ENCODE peak calls at places on chromosome 12, in nine cellular contexts. D is MCF 10A, I is psoas muscle, G is AG09309, W is choroid plexus epithelial cell, L is hepatocyte, Z is body of pancreas, A is astrocyte of the spinal cord, Y is RWPE1. T is an unnamed sample.
A peak's percentile ranks its signal among the peaks of the same experiment; 100 is the strongest.

GRCh38 chr12:18454330-18454729 is 193.0 kb downstream of the PIK3C2G start:
- DNase-seq in D (no peak), I (no peak), G (no peak), W (peak; percentile 12), L (no peak), Z (no peak), A (no peak), Y (no peak), T (no peak)

GRCh38 chr12:110741795-110742717 is 635 bp downstream of the PPP1CC start:
- DNase-seq in D (peak; percentile 34), I (peak; percentile 71), G (no peak), W (peak; percentile 55), L (peak; percentile 64), Z (no peak), A (peak; percentile 38), Y (peak; percentile 32), T (no peak)

GRCh38 chr12:52876371-52876770 is 27.6 kb upstream of the KRT78 start:
- DNase-seq in D (peak; percentile 93), I (no peak), G (no peak), W (no peak), L (no peak), Z (peak; percentile 92), A (no peak), Y (peak; percentile 77), T (no peak)

GRCh38 chr12:95385646-95386045 is 88.3 kb upstream of the METAP2 start:
- DNase-seq in D (peak; percentile 37), I (no peak), G (peak; percentile 18), W (peak; percentile 68), L (no peak), Z (no peak), A (no peak), Y (no peak), T (no peak)

GRCh38 chr12:90037740-90038139 is 329.1 kb upstream of the ATP2B1 start:
- DNase-seq in D (no peak), I (no peak), G (no peak), W (peak; percentile 34), L (no peak), Z (no peak), A (no peak), Y (no peak), T (no peak)

GRCh38 chr12:10179871-10180270 is 1.0 kb downstream of the TMEM52B start:
- DNase-seq in D (no peak), I (no peak), G (no peak), W (no peak), L (no peak), Z (no peak), A (no peak), Y (no peak), T (no peak)

GRCh38 chr12:68896881-68897540 is 36.0 kb downstream of the CPM start:
- DNase-seq in D (no peak), I (no peak), G (no peak), W (peak; percentile 55), L (no peak), Z (no peak), A (no peak), Y (no peak), T (no peak)

GRCh38 chr12:1885082-1885596 is 33.3 kb downstream of the CACNA2D4 start:
- DNase-seq in D (no peak), I (no peak), G (no peak), W (no peak), L (no peak), Z (no peak), A (no peak), Y (no peak), T (no peak)

GRCh38 chr12:53061404-53062010 is 11.6 kb downstream of the TNS2 start:
- DNase-seq in D (peak; percentile 69), I (peak; percentile 56), G (no peak), W (peak; percentile 48), L (peak; percentile 69), Z (peak; percentile 95), A (no peak), Y (no peak), T (no peak)

GRCh38 chr12:52796429-52796794 is 495 bp upstream of the KRT3 start:
- DNase-seq in D (no peak), I (no peak), G (no peak), W (no peak), L (no peak), Z (no peak), A (no peak), Y (no peak), T (no peak)

GRCh38 chr12:63387736-63388135 is 236.7 kb upstream of the AVPR1A start:
- DNase-seq in D (no peak), I (no peak), G (no peak), W (no peak), L (peak; percentile 24), Z (no peak), A (no peak), Y (no peak), T (no peak)

GRCh38 chr12:132075026-132075713 is 68.9 kb downstream of the DDX51 start:
- DNase-seq in D (no peak), I (no peak), G (no peak), W (peak; percentile 20), L (no peak), Z (no peak), A (no peak), Y (no peak), T (no peak)
- TF ChIP-seq CTCF in D (no peak), I (no peak), G (no peak), W (peak; percentile 52), L (peak; percentile 7), Z (no peak), A (peak; percentile 44), Y (peak; percentile 10), T (no peak)

DNA sequence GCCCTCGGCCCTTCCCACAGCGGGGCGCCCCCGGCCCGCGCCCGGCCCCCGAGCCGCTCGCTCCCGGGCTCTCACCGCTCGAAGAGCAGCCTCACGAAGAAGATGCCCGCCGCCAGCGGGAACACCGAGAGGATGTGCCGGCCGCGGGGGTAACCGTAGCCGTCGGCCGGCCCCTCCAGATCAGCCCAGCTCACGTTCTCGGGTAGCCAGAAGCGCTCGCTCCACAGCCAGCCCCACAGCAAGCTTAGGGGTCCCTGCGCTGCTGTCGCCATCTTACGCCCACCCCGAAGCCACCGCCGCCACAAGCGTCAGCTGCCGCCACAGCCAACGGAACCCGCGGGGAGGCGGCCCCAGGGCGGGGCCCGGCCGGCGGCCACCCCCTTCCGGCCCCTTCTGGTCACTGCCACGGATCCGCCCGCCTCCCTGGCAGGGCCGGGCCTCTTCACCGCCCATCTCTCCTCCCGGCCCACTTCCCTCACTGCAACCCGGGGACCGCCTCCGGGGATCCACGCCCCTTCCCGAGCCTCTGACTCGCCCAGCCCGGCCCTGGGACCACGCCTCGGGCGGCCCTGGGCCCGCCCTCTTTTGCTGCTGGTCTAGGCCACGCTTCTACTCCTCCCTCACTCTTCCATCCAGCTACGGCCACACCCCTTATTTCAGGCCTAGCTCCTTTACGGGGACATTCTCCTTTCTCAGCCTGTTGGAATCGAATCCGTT is at the start of gene CERS5:
- DNase-seq in D (peak; percentile 99), I (peak; percentile 99), G (peak; percentile 93), W (peak; percentile 99), L (peak; percentile 100), Z (peak; percentile 100), A (peak; percentile 99), Y (peak; percentile 98), T (peak; percentile 99)
- TF ChIP-seq CTCF in D (peak; percentile 9), I (peak; percentile 37), G (no peak), W (no peak), L (no peak), Z (no peak), A (no peak), Y (no peak), T (peak; percentile 29)

DNA sequence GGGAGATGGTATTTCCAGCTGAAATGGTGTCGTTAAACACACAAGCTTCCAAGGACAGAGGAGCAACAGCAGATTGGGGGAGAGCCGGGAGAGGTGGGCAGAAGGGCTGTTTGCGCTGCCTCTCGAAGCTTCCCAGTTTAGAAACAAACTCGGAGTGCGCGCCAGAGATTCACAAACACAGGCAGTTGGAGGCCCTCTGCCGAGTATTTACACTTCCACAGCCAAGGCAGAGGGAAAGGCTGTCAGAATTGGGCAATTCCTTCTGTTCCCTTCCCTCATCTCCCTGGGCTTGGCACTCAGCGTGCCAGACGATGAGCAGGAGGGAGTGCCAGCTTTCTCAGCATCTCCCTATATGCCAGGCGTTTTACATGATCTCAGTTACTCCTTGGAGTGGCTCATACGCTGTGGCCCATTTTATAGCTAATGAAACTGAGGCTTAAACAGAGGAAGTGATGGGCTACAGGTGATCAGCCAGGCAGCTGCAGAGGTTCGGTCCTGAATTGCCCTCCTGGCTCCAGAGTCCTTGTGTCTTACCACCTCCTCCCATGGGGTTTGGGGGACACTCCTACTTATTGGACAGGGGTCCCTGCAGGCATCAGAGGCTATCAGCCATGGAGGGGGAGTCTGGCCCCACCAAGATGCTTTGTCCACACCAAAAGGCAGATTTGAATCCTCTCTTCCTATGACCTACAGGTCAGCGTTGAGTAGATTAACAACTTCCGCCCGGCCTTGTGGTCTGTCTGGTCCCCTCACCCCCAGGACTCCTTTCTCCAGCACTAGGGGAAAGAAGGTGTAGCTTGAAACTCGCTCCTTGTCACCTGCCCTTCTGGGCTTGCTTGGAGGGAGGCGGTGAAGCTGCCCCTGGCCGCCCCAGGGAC is 3.1 kb downstream of the FAM222A start:
- DNase-seq in D (peak; percentile 29), I (peak; percentile 79), G (no peak), W (no peak), L (no peak), Z (peak; percentile 46), A (no peak), Y (no peak), T (no peak)
- TF ChIP-seq CTCF in D (no peak), I (no peak), G (no peak), W (no peak), L (no peak), Z (no peak), A (no peak), Y (no peak), T (no peak)

GRCh38 chr12:117885211-117885610 is 83.6 kb downstream of the KSR2 start:
- DNase-seq in D (no peak), I (no peak), G (no peak), W (no peak), L (no peak), Z (no peak), A (no peak), Y (no peak), T (no peak)

GRCh38 chr12:117890644-117891043 is 78.1 kb downstream of the KSR2 start:
- DNase-seq in D (peak; percentile 34), I (no peak), G (peak; percentile 18), W (no peak), L (no peak), Z (no peak), A (no peak), Y (no peak), T (no peak)

GRCh38 chr12:117892441-117892840 is 76.3 kb downstream of the KSR2 start:
- DNase-seq in D (no peak), I (no peak), G (no peak), W (no peak), L (no peak), Z (no peak), A (no peak), Y (no peak), T (no peak)

GRCh38 chr12:117889098-117889497 is 79.7 kb downstream of the KSR2 start:
- DNase-seq in D (no peak), I (no peak), G (no peak), W (no peak), L (no peak), Z (no peak), A (no peak), Y (no peak), T (no peak)

DNA sequence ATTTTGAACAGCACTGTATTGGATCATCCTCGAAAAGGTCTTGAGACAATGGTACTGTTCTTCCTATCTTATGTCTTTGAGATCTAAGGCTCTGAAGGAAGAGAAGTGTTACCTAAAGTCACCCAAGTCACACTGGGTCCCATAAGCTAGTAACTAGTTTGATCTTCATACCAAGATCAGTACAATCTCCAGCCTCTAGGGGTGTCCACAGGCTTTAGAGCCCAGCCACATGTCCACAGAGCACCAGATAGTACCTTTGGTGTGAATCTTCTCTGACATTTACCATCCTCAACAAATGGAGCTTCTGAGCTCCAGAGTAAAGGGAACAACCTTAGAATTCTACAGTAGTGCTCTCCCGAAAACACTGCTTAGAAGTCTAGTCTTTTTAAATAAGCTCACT is 78.7 kb downstream of the KSR2 start:
- DNase-seq in D (peak; percentile 2), I (no peak), G (no peak), W (no peak), L (no peak), Z (no peak), A (no peak), Y (no peak), T (no peak)
- TF ChIP-seq CTCF in D (no peak), I (no peak), G (peak; percentile 28), W (no peak), L (no peak), Z (no peak), A (no peak), Y (no peak), T (no peak)

T was measured in nephron progenitor cell.